ENCODE peak calls at places on chromosomes 16 and 17, in ten cellular contexts. G is RWPE1, I is body of pancreas, E is mesenchymal stem cell, P is tibial nerve, U is uterus, F is colonic mucosa, J is GM23338, H is SJCRH30, N is foreskin keratinocyte. X is an unnamed sample.

GRCh38 chr17:61149862-61150362 is 249.7 kb upstream of the TBX2 start:
- DNase-seq in G (no peak), F (no peak), P (no peak), J (no peak), U (no peak), E (no peak), H (peak; percentile 8), N (no peak), I (no peak), X (no peak)

GRCh38 chr16:85539629-85540291 is 73.4 kb upstream of the GSE1 start:
- DNase-seq in U (no peak), F (no peak), H (no peak), N (no peak), G (no peak), J (no peak), I (no peak), P (no peak), E (no peak), X (no peak)

GRCh38 chr17:56011406-56012131 is 141.7 kb upstream of the ANKFN1 start:
- DNase-seq in E (no peak), P (no peak), U (no peak), I (no peak), G (no peak), H (no peak), F (no peak), N (no peak), J (no peak), X (no peak)

GRCh38 chr16:28166394-28167208 is 45.2 kb downstream of the XPO6 start:
- DNase-seq in I (no peak), E (peak; percentile 66), F (no peak), U (no peak), H (no peak), J (no peak), G (peak; percentile 80), P (no peak), N (peak; percentile 64), X (no peak)

GRCh38 chr17:69417545-69418483 is 3.3 kb downstream of the MAP2K6 start:
- DNase-seq in I (no peak), G (no peak), J (peak; percentile 35), U (no peak), E (no peak), P (no peak), H (no peak), F (no peak), N (no peak), X (no peak)

GRCh38 chr17:80918731-80919130 is 72.9 kb upstream of the CHMP6 start:
- DNase-seq in N (no peak), F (no peak), E (no peak), U (no peak), H (no peak), P (no peak), I (peak; percentile 2), J (no peak), G (no peak), X (no peak)

GRCh38 chr17:6608321-6608720 is 32.2 kb downstream of the KIAA0753 start:
- DNase-seq in N (peak; percentile 28), H (no peak), J (no peak), E (no peak), F (no peak), P (no peak), I (no peak), U (no peak), G (peak; percentile 75), X (no peak)

GRCh38 chr17:63798572-63799113 is 24.7 kb downstream of the DDX42 start:
- DNase-seq in J (no peak), G (no peak), P (no peak), U (no peak), F (no peak), H (no peak), E (no peak), N (no peak), I (no peak), X (no peak)

GRCh38 chr16:35150805-35151312 is 1691.4 kb downstream of the TP53TG3F start:
- DNase-seq in P (no peak), N (no peak), U (no peak), H (no peak), G (no peak), E (no peak), I (no peak), J (no peak), F (no peak), X (no peak)

GRCh38 chr17:45704251-45704650 is 79.9 kb upstream of the CRHR1 start:
- DNase-seq in U (no peak), E (no peak), H (no peak), G (no peak), N (no peak), F (no peak), J (no peak), P (no peak), I (no peak), X (no peak)

GRCh38 chr17:9658593-9659211 is 13.4 kb downstream of the USP43 start:
- DNase-seq in U (no peak), P (no peak), G (no peak), N (no peak), E (peak; percentile 36), H (no peak), I (no peak), J (no peak), F (peak; percentile 64), X (no peak)

DNA sequence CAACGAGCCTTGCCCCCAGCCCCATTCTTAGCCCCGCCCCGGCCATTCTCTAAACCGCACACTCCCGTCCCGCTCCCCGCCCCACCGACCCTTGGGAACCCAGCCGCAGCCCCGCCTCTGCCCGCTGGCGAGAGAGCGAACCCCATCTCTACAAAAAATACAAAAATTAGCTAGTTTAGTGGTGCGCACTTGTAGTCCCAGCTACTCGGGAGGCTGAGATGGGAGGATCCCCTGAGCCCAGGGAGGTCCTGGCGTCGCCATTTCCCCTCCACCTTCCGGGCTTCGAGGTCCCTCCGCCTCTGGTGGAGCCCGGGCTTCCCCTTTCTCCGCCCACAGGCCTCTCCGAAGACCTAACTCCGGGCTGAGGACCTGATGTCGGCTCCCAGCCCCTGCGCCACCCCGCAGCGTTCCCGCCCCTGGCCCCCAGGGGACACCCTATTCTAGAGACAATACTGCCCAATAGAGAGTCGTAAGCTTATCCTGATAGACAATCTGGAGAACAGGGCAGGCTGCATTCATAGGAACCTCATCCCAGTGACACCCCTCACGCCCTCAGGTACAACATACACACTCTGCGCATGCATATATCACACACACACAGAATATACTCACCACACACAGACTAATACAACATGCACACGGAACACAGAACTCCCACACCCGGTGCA is 483 bp upstream of the PROCA1 start:
- DNase-seq in E (peak; percentile 55), G (no peak), H (no peak), F (peak; percentile 56), J (peak; percentile 83), P (peak; percentile 19), U (peak; percentile 34), I (peak; percentile 19), N (no peak), X (peak; percentile 85)
- H3K27ac ChIP-seq in E (no peak overlapping the region), G (peak overlapping the region; percentile 96), H (no peak overlapping the region), F (peak overlapping the region; percentile 94), J (peak overlapping the region; percentile 99), P (peak overlapping the region; percentile 97), U (peak overlapping the region; percentile 84), I (no peak overlapping the region), N (no peak overlapping the region), X (peak overlapping the region; percentile 57)

GRCh38 chr17:67478266-67479118 is 101.4 kb downstream of the PITPNC1 start:
- DNase-seq in G (no peak), J (no peak), P (no peak), E (no peak), H (no peak), N (no peak), F (no peak), U (no peak), I (no peak), X (no peak)

GRCh38 chr17:67475161-67475887 is 98.2 kb downstream of the PITPNC1 start:
- DNase-seq in U (peak; percentile 57), N (no peak), H (peak; percentile 34), J (peak; percentile 89), I (peak; percentile 90), G (peak; percentile 74), E (peak; percentile 63), P (peak; percentile 73), F (peak; percentile 84), X (peak; percentile 72)

GRCh38 chr17:67477687-67478086 is 100.6 kb downstream of the PITPNC1 start:
- DNase-seq in G (peak; percentile 41), P (no peak), J (no peak), F (no peak), U (no peak), I (no peak), N (peak; percentile 57), H (no peak), E (no peak), X (no peak)

GRCh38 chr17:67479119-67479517 is 102.0 kb downstream of the PITPNC1 start:
- DNase-seq in I (no peak), G (no peak), E (no peak), U (no peak), J (no peak), H (no peak), P (no peak), N (no peak), F (no peak), X (no peak)

GRCh38 chr17:67476787-67477335 is 99.8 kb downstream of the PITPNC1 start:
- DNase-seq in G (no peak), H (no peak), F (no peak), J (no peak), P (no peak), E (no peak), U (no peak), I (no peak), N (no peak), X (no peak)
- H3K27ac ChIP-seq in G (no peak overlapping the region), H (no peak overlapping the region), F (no peak overlapping the region), J (no peak overlapping the region), P (no peak overlapping the region), E (no peak overlapping the region), U (no peak overlapping the region), I (no peak overlapping the region), N (peak overlapping the region; percentile 51), X (no peak overlapping the region)

GRCh38 chr17:17725853-17726720 is 44.8 kb downstream of the RAI1 start:
- DNase-seq in G (no peak), N (no peak), J (no peak), P (no peak), F (no peak), E (peak; percentile 73), U (no peak), H (no peak), I (no peak), X (no peak)
- H3K27ac ChIP-seq in G (peak overlapping the region; percentile 73), N (no peak overlapping the region), J (no peak overlapping the region), P (peak overlapping the region; percentile 60), F (no peak overlapping the region), E (no peak overlapping the region), U (peak overlapping the region; percentile 36), H (no peak overlapping the region), I (no peak overlapping the region), X (no peak overlapping the region)

DNA sequence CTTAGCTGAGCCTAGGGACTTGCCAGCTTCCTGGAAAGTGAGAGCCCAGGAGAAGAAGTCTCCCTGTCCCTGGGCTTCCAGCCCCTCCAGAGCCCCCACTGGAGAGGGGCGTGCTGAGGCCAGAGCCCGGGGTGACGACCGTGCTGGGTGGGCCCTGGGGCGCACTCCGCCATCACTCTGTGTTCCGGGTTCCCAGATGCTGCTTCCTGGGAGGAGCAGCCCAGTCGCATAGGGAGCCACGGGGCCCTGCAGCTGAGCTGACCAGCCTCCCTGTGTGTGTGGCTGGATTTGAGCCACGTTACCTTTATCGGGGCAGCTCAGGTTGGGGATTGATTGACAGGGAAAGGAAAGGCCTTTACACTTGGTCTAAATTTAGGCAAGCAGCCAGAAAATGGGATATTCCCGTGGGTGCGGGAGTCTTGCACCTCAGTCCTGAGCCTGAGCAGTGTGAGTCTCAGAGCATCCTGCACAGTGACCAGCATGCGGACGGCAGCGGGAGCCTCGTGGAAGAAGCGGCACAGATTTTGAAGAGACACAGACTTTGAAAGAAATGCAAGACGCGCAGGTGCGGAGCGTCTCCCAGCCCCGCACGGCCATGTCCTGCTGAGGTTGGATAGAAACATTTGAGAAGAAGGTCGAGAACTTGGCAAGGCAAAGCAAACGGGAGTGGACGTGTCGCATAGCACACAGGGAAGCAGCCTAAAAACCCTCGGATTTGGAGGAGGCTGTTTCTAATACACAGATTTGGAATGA is 51.3 kb upstream of the ZNF750 start:
- DNase-seq in P (no peak), H (no peak), N (no peak), U (no peak), E (no peak), J (no peak), I (peak; percentile 40), G (no peak), F (no peak), X (no peak)
- H3K27ac ChIP-seq in P (no peak overlapping the region), H (no peak overlapping the region), N (no peak overlapping the region), U (no peak overlapping the region), E (no peak overlapping the region), J (no peak overlapping the region), I (peak overlapping the region; percentile 98), G (peak overlapping the region; percentile 16), F (no peak overlapping the region), X (no peak overlapping the region)

X was measured in right cardiac atrium.